ENCODE peak calls at places on chromosome 11, in seven cellular contexts. J is GM23338; G is naive thymus-derived CD4-positive, alpha-beta T cell; Z is fibroblast of lung; O is neural progenitor cell; T is CD4-positive, alpha-beta memory T cell; D is A673. N is an unnamed sample.

GRCh38 chr11:26134053-26134452 is 197.9 kb upstream of the ANO3 start:
- DNase-seq in D (no peak), T (no peak), G (no peak), Z (no peak), O (no peak), J (no peak), N (no peak)

GRCh38 chr11:1656061-1656441 is 26.5 kb downstream of the KRTAP5-5 start:
- DNase-seq in G (no peak), Z (no peak), D (no peak), T (no peak), J (no peak), O (no peak), N (no peak)

GRCh38 chr11:62033191-62034044 is 66.0 kb upstream of the FTH1 start:
- DNase-seq in Z (no peak), J (no peak), T (peak; percentile 19), G (no peak), O (no peak), D (no peak), N (no peak)

GRCh38 chr11:78499971-78500370 is 74.7 kb downstream of the NARS2 start:
- DNase-seq in Z (no peak), T (no peak), O (no peak), G (no peak), J (no peak), D (no peak), N (no peak)

GRCh38 chr11:11263238-11264030 is 89.6 kb downstream of the CSNK2A3 start:
- DNase-seq in O (no peak), T (no peak), J (peak; percentile 28), G (no peak), D (peak; percentile 85), Z (no peak), N (no peak)

GRCh38 chr11:111460752-111461305 is 51.4 kb downstream of the BTG4 start:
- DNase-seq in T (no peak), Z (peak; percentile 66), G (no peak), O (no peak), J (no peak), D (no peak), N (no peak)

GRCh38 chr11:103798029-103798428 is 238.4 kb upstream of the DDI1 start:
- DNase-seq in O (no peak), G (no peak), D (no peak), T (no peak), Z (peak; percentile 56), J (no peak), N (no peak)

GRCh38 chr11:102780491-102780918 is at the start of gene MMP10:
- DNase-seq in G (no peak), T (no peak), D (peak; percentile 89), O (peak; percentile 76), J (peak; percentile 86), Z (peak; percentile 55), N (no peak)

GRCh38 chr11:128931661-128932060 is 11.0 kb downstream of the TP53AIP1 start:
- DNase-seq in O (no peak), G (no peak), D (no peak), J (no peak), T (no peak), Z (no peak), N (no peak)

GRCh38 chr11:79100093-79100704 is 340.6 kb downstream of the TENM4 start:
- DNase-seq in G (no peak), Z (peak; percentile 66), D (peak; percentile 75), J (peak; percentile 78), T (peak; percentile 1), O (peak; percentile 73), N (no peak)

GRCh38 chr11:46279393-46280099 is 2.1 kb downstream of the CREB3L1 start:
- DNase-seq in G (no peak), D (peak; percentile 81), T (no peak), J (no peak), O (peak; percentile 49), Z (peak; percentile 80), N (no peak)

GRCh38 chr11:76371170-76371569 is 9.8 kb downstream of the THAP12 start:
- DNase-seq in G (no peak), D (peak; percentile 44), Z (peak; percentile 76), T (no peak), J (no peak), O (no peak), N (no peak)

GRCh38 chr11:83241291-83241946 is 44.7 kb downstream of the CCDC90B start:
- DNase-seq in T (no peak), J (peak; percentile 88), Z (peak; percentile 70), O (peak; percentile 79), D (peak; percentile 74), G (no peak), N (no peak)

GRCh38 chr11:57318178-57318577 is 6.6 kb downstream of the TNKS1BP1 start:
- DNase-seq in G (no peak), O (no peak), J (no peak), T (no peak), Z (peak; percentile 60), D (no peak), N (no peak)

GRCh38 chr11:110830344-110831141 is 118.3 kb upstream of the ARHGAP20 start:
- DNase-seq in G (no peak), J (peak; percentile 64), D (no peak), Z (peak; percentile 48), T (no peak), O (peak; percentile 13), N (no peak)

GRCh38 chr11:109309153-109309552 is 112.8 kb upstream of the C11orf87 start:
- DNase-seq in T (no peak), J (no peak), G (no peak), D (peak; percentile 53), O (no peak), Z (no peak), N (no peak)

GRCh38 chr11:11757871-11758270 is 83.9 kb upstream of the USP47 start:
- DNase-seq in T (no peak), D (no peak), O (peak; percentile 13), J (no peak), Z (no peak), G (no peak), N (no peak)

GRCh38 chr11:16986434-16987204 is 27.6 kb downstream of the PLEKHA7 start:
- DNase-seq in J (peak; percentile 25), Z (no peak), G (peak; percentile 15), O (no peak), D (peak; percentile 3), T (peak; percentile 56), N (peak; percentile 69)

GRCh38 chr11:11372461-11372860 is 19.4 kb upstream of the CSNK2A3 start:
- DNase-seq in G (no peak), J (no peak), D (no peak), T (no peak), O (no peak), Z (no peak), N (no peak)

GRCh38 chr11:844693-845644 is 2.3 kb downstream of the TSPAN4 start:
- DNase-seq in G (no peak), Z (peak; percentile 98), J (peak; percentile 94), T (no peak), O (peak; percentile 83), D (peak; percentile 55), N (peak; percentile 38)

GRCh38 chr11:89498845-89499448 is 7.8 kb upstream of the NOX4 start:
- DNase-seq in G (no peak), Z (no peak), J (peak; percentile 51), O (no peak), D (no peak), T (no peak), N (no peak)

GRCh38 chr11:45110562-45110961 is 35.9 kb upstream of the PRDM11 start:
- DNase-seq in T (peak; percentile 69), D (peak; percentile 92), Z (peak; percentile 77), J (peak; percentile 89), G (peak; percentile 43), O (peak; percentile 87), N (peak; percentile 51)

GRCh38 chr11:82732734-82733443 is 775 bp downstream of the FAM181B start:
- DNase-seq in Z (no peak), O (peak; percentile 57), G (peak; percentile 13), J (peak; percentile 60), D (peak; percentile 25), T (peak; percentile 4), N (no peak)

GRCh38 chr11:61019037-61019817 is 47.7 kb downstream of the CD6 start:
- DNase-seq in O (no peak), G (no peak), D (no peak), Z (no peak), T (no peak), J (no peak), N (no peak)

GRCh38 chr11:1281326-1281973 is 28.0 kb downstream of the TOLLIP start:
- DNase-seq in Z (no peak), O (no peak), D (no peak), J (no peak), G (no peak), T (no peak), N (peak; percentile 19)

GRCh38 chr11:126137146-126137545 is 74.3 kb downstream of the RPUSD4 start:
- DNase-seq in O (no peak), G (no peak), T (no peak), D (no peak), Z (no peak), J (no peak), N (no peak)

GRCh38 chr11:125446279-125446678 is 49.8 kb downstream of the FEZ1 start:
- DNase-seq in T (no peak), D (no peak), O (no peak), G (no peak), Z (no peak), J (no peak), N (no peak)

GRCh38 chr11:79794484-79795393 is 353.9 kb upstream of the TENM4 start:
- DNase-seq in T (no peak), Z (peak; percentile 3), J (peak; percentile 2), O (no peak), G (no peak), D (no peak), N (no peak)

GRCh38 chr11:92557848-92558247 is 333.2 kb downstream of the FAT3 start:
- DNase-seq in O (no peak), G (no peak), J (no peak), T (no peak), D (no peak), Z (no peak), N (no peak)

GRCh38 chr11:117154468-117154867 is 10.4 kb downstream of the PAFAH1B2 start:
- DNase-seq in G (no peak), D (no peak), T (no peak), Z (no peak), O (no peak), J (no peak), N (no peak)
- H3K27me3 ChIP-seq in G (no peaks in the 10 kb centered on the region), D (no peaks in the 10 kb centered on the region), T (no peaks in the 10 kb centered on the region), Z (no peaks in the 10 kb centered on the region), O (no peaks in the 10 kb centered on the region), J (no peaks in the 10 kb centered on the region), N (no peaks in the 10 kb centered on the region)

GRCh38 chr11:68469642-68470041 is 9.1 kb downstream of the PPP6R3 start:
- DNase-seq in G (no peak), Z (no peak), O (no peak), T (no peak), J (no peak), D (no peak), N (no peak)
- H3K27ac ChIP-seq in G (peak overlapping the region; percentile 29), Z (no peak overlapping the region), O (no peak overlapping the region), T (no peak overlapping the region), J (no peak overlapping the region), D (no peak overlapping the region), N (no peak overlapping the region)

DNA sequence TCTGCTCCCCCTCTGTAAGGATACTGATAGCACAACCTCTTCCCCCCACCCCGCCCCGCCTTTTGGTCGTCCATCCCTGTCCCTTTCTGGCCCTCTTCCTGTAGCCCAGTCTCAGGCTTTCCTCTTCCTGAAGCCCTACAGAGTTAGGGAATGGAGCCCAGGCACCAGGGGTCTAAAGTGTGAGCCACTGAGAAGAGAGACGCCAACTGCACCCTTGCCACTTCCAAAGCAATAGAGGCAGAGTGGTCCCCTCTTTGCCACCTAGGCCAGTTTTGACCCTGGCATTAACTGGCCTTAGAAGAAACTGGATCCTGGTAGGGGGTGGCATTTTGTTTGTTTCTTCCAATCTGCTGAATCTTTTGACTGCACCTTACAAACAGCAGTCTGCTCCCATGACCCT is 9.8 kb upstream of the GRK2 start:
- DNase-seq in G (no peak), T (no peak), J (no peak), Z (no peak), O (no peak), D (no peak), N (peak; percentile 14)
- H3K36me3 ChIP-seq in G (peaks cover 15% of the 10 kb centered on the region), T (peaks cover 52% of the 10 kb centered on the region), J (peaks cover 48% of the 10 kb centered on the region), Z (peaks cover 35% of the 10 kb centered on the region), O (peaks cover 10% of the 10 kb centered on the region), D (peaks cover 48% of the 10 kb centered on the region), N (peaks cover 45% of the 10 kb centered on the region)

GRCh38 chr11:8561461-8561860 is 32.6 kb downstream of the STK33 start:
- DNase-seq in Z (no peak), J (no peak), G (no peak), O (no peak), T (no peak), D (no peak), N (no peak)
- H3K27me3 ChIP-seq in Z (peaks cover 4% of the 10 kb centered on the region), J (no peaks in the 10 kb centered on the region), G (no peaks in the 10 kb centered on the region), O (no peaks in the 10 kb centered on the region), T (no peaks in the 10 kb centered on the region), D (peaks cover 74% of the 10 kb centered on the region), N (no peaks in the 10 kb centered on the region)